ENCODE peak calls at places on chromosomes 16 and 17, in five cellular contexts. One of them, this sample, is unnamed.

GRCh38 chr16:56512025-56512424 is 7.8 kb downstream of the BBS2 start:
- DNase-seq in heart left ventricle: no peak
- DNase-seq in A549: no peak
- DNase-seq in uterus: no peak
- DNase-seq in esophagus squamous epithelium: no peak
- DNase-seq in this sample: no peak

GRCh38 chr17:28008526-28008925 is 34.0 kb upstream of the NLK start:
- DNase-seq in esophagus squamous epithelium: no peak
- DNase-seq in heart left ventricle: peak; percentile 25
- DNase-seq in uterus: no peak
- DNase-seq in A549: peak; percentile 21
- DNase-seq in this sample: no peak

GRCh38 chr16:69465083-69465721 is 40.8 kb downstream of the CYB5B start:
- DNase-seq in heart left ventricle: no peak
- DNase-seq in esophagus squamous epithelium: no peak
- DNase-seq in A549: no peak
- DNase-seq in uterus: no peak
- DNase-seq in this sample: no peak

GRCh38 chr16:54421220-54421619 is 134.6 kb upstream of the IRX3 start:
- DNase-seq in A549: no peak
- DNase-seq in esophagus squamous epithelium: no peak
- DNase-seq in heart left ventricle: no peak
- DNase-seq in uterus: no peak
- DNase-seq in this sample: no peak

GRCh38 chr16:3589441-3589921 is 12.3 kb upstream of the NLRC3 start:
- DNase-seq in A549: no peak
- DNase-seq in esophagus squamous epithelium: no peak
- DNase-seq in heart left ventricle: no peak
- DNase-seq in uterus: no peak
- DNase-seq in this sample: no peak

GRCh38 chr17:38707678-38708351 is 2.7 kb downstream of the MLLT6 start:
- DNase-seq in esophagus squamous epithelium: no peak
- DNase-seq in A549: no peak
- DNase-seq in uterus: no peak
- DNase-seq in heart left ventricle: no peak
- DNase-seq in this sample: no peak

GRCh38 chr16:53080345-53081031 is 25.7 kb downstream of the CHD9 start:
- DNase-seq in A549: peak; percentile 89
- DNase-seq in uterus: peak; percentile 75
- DNase-seq in heart left ventricle: peak; percentile 77
- DNase-seq in esophagus squamous epithelium: no peak
- DNase-seq in this sample: no peak

GRCh38 chr16:49575352-49576172 is 202.0 kb downstream of the C16orf78 start:
- DNase-seq in A549: no peak
- DNase-seq in heart left ventricle: peak; percentile 50
- DNase-seq in esophagus squamous epithelium: peak; percentile 17
- DNase-seq in uterus: no peak
- DNase-seq in this sample: no peak

GRCh38 chr17:38871247-38871991 is 1.6 kb downstream of the LASP1 start:
- DNase-seq in A549: peak; percentile 92
- DNase-seq in esophagus squamous epithelium: no peak
- DNase-seq in heart left ventricle: peak; percentile 58
- DNase-seq in uterus: peak; percentile 79
- DNase-seq in this sample: no peak

GRCh38 chr16:89917773-89918452 is 749 bp upstream of the MC1R start:
- DNase-seq in uterus: peak; percentile 56
- DNase-seq in A549: peak; percentile 76
- DNase-seq in heart left ventricle: peak; percentile 74
- DNase-seq in esophagus squamous epithelium: no peak
- DNase-seq in this sample: no peak

GRCh38 chr16:58306327-58306726 is 11.5 kb upstream of the PRSS54 start:
- DNase-seq in A549: no peak
- DNase-seq in heart left ventricle: no peak
- DNase-seq in uterus: no peak
- DNase-seq in esophagus squamous epithelium: no peak
- DNase-seq in this sample: no peak

GRCh38 chr17:66903781-66904180 is 60.7 kb upstream of the CACNG4 start:
- DNase-seq in uterus: no peak
- DNase-seq in A549: no peak
- DNase-seq in heart left ventricle: no peak
- DNase-seq in esophagus squamous epithelium: no peak
- DNase-seq in this sample: no peak

GRCh38 chr17:64694207-64694606 is 32.1 kb upstream of the SMURF2 start:
- DNase-seq in esophagus squamous epithelium: no peak
- DNase-seq in heart left ventricle: peak; percentile 80
- DNase-seq in A549: peak; percentile 66
- DNase-seq in uterus: peak; percentile 57
- DNase-seq in this sample: peak; percentile 69

GRCh38 chr17:60165223-60165622 is 15.4 kb downstream of the CA4 start:
- DNase-seq in esophagus squamous epithelium: no peak
- DNase-seq in heart left ventricle: no peak
- DNase-seq in A549: peak; percentile 2
- DNase-seq in uterus: no peak
- DNase-seq in this sample: no peak

GRCh38 chr17:83192161-83192788 is 112.9 kb downstream of the METRNL start:
- DNase-seq in esophagus squamous epithelium: no peak
- DNase-seq in uterus: peak; percentile 11
- DNase-seq in A549: no peak
- DNase-seq in heart left ventricle: peak; percentile 4
- DNase-seq in this sample: peak; percentile 77

GRCh38 chr17:79691931-79692330 is 38.8 kb upstream of the ENPP7 start:
- DNase-seq in esophagus squamous epithelium: no peak
- DNase-seq in uterus: peak; percentile 57
- DNase-seq in heart left ventricle: no peak
- DNase-seq in A549: no peak
- DNase-seq in this sample: no peak

GRCh38 chr17:4008496-4009163 is 44.4 kb upstream of the ATP2A3 start:
- DNase-seq in A549: no peak
- DNase-seq in uterus: no peak
- DNase-seq in heart left ventricle: no peak
- DNase-seq in esophagus squamous epithelium: no peak
- DNase-seq in this sample: no peak

GRCh38 chr16:28042856-28043255 is 20.7 kb downstream of the GSG1L start:
- DNase-seq in esophagus squamous epithelium: no peak
- DNase-seq in A549: no peak
- DNase-seq in uterus: no peak
- DNase-seq in heart left ventricle: no peak
- DNase-seq in this sample: no peak

GRCh38 chr17:181213-182163 is at the start of gene DOC2B:
- DNase-seq in uterus: no peak
- DNase-seq in heart left ventricle: peak; percentile 52
- DNase-seq in A549: peak; percentile 80
- DNase-seq in esophagus squamous epithelium: no peak
- DNase-seq in this sample: no peak

GRCh38 chr17:20223808-20224328 is 214.7 kb downstream of the SPECC1 start:
- DNase-seq in uterus: no peak
- DNase-seq in heart left ventricle: no peak
- DNase-seq in esophagus squamous epithelium: no peak
- DNase-seq in A549: no peak
- DNase-seq in this sample: no peak

GRCh38 chr17:78416791-78417530 is 38.5 kb downstream of the PGS1 start:
- DNase-seq in uterus: peak; percentile 38
- DNase-seq in esophagus squamous epithelium: no peak
- DNase-seq in heart left ventricle: peak; percentile 62
- DNase-seq in A549: no peak
- DNase-seq in this sample: no peak

GRCh38 chr17:67056746-67057490 is 12.6 kb downstream of the CACNG1 start:
- DNase-seq in uterus: no peak
- DNase-seq in A549: no peak
- DNase-seq in esophagus squamous epithelium: no peak
- DNase-seq in heart left ventricle: no peak
- DNase-seq in this sample: peak; percentile 87

GRCh38 chr17:53093386-53093785 is 729.3 kb upstream of the KIF2B start:
- DNase-seq in esophagus squamous epithelium: no peak
- DNase-seq in heart left ventricle: no peak
- DNase-seq in uterus: no peak
- DNase-seq in A549: no peak
- DNase-seq in this sample: no peak

GRCh38 chr17:32933881-32934280 is 5.9 kb downstream of the TMEM98 start:
- DNase-seq in esophagus squamous epithelium: no peak
- DNase-seq in heart left ventricle: no peak
- DNase-seq in uterus: no peak
- DNase-seq in A549: no peak
- DNase-seq in this sample: no peak

GRCh38 chr17:31527606-31528005 is 136.1 kb downstream of the RAB11FIP4 start:
- DNase-seq in esophagus squamous epithelium: no peak
- DNase-seq in uterus: no peak
- DNase-seq in heart left ventricle: no peak
- DNase-seq in A549: no peak
- DNase-seq in this sample: no peak

GRCh38 chr17:37824534-37825485 is 80.0 kb upstream of the HNF1B start:
- DNase-seq in uterus: no peak
- DNase-seq in A549: peak; percentile 95
- DNase-seq in heart left ventricle: no peak
- DNase-seq in esophagus squamous epithelium: no peak
- DNase-seq in this sample: no peak

DNA sequence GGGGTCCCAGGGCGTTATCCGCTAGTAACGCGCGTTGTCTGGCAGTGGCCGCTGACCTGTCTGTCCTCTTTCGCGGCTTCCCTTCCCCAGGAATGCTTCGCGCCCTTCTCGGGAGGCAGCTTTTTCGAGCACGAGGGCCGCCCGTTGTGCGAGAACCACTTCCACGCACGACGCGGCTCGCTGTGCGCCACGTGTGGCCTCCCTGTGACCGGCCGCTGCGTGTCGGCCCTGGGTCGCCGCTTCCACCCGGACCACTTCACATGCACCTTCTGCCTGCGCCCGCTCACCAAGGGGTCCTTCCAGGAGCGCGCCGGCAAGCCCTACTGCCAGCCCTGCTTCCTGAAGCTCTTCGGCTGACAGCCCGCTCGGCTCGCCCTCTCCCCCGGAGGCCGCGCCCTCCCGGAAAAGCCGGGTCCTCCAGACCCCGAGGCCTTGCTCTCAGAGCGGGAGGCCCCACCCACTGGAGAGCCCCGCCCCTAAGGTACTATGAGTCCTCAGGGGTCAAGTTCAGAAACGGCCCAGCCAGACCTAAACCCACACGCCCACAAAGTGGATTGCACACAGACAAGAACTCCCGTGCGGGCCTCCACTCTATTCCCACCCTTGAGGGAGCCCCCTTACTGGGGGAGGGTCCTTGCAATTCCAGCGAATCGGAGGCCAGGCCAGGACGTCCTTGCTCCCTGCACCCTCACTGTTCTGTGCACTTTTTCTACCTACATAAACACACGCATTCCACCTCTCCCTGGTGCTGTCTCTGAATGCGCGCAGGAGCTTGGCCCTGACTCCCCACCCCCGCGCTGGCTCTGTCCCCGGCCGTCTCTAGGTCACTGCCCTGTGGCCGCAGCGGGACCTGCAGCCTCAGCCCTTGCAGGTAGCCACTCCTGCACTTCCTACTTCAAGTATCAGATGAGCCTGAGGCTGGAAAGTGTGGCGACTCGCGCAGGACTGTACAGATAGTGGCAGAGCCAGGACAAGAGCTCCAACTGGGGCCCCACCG is 5.4 kb upstream of the SLC5A2 start:
- DNase-seq in heart left ventricle: no peak
- DNase-seq in A549: no peak
- DNase-seq in esophagus squamous epithelium: no peak
- DNase-seq in uterus: no peak
- DNase-seq in this sample: no peak
- TF ChIP-seq POLR2A in heart left ventricle: no peak
- TF ChIP-seq POLR2A in A549: no peak
- TF ChIP-seq POLR2A in esophagus squamous epithelium: no peak
- TF ChIP-seq POLR2A in uterus: no peak
- TF ChIP-seq POLR2A in this sample: no peak

DNA sequence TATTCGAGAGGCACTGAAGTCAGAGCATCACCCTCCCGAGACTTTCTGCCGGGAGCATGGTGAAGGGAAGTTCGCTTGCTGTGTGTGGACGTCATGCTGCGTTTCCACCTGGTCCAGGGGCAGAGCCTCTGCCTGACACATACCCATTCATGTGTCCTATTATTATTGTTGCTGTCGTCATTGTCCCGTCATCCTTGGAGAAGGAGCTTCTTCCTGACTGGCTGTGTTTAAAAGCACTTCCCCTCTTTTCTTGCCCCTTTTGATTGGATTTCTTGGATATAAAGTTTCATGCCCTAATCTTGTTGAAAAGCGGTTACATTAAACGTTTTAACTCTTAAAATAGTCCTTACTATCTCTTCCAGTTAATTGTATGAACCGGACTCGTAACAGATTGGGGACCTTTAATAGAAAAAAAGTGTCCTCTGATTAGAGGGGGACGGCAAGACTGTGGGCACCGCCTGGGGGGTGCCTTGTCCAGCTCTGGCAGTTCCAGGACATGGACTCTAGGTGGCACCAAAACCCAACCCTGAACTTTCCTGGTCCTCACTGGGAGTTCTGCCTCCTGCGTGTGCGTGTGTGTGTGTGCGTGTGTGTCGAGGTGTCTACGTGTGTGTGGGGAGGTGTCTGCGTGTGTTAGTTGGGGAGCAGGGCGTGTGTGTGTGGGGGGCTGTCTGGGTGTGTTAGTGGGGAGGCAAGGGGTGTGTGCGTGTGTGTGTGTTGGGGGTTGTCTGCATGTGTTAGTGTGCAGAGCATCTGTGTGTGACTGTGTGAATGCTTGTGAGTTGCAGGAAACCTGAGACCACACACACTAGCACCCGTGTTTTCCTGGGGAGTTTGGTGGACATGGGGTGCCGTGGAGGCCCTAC is 133.3 kb upstream of the CIBAR2 start:
- DNase-seq in heart left ventricle: peak; percentile 59
- DNase-seq in esophagus squamous epithelium: no peak
- DNase-seq in A549: peak; percentile 69
- DNase-seq in uterus: peak; percentile 74
- DNase-seq in this sample: peak; percentile 15
- TF ChIP-seq CTCF in heart left ventricle: peak; percentile 88
- TF ChIP-seq CTCF in esophagus squamous epithelium: peak; percentile 52
- TF ChIP-seq CTCF in A549: peak; percentile 73
- TF ChIP-seq CTCF in uterus: peak; percentile 92
- TF ChIP-seq CTCF in this sample: peak; percentile 61

GRCh38 chr17:30376621-30377452 is 1.9 kb upstream of the CPD start:
- DNase-seq in uterus: no peak
- DNase-seq in heart left ventricle: peak; percentile 47
- DNase-seq in esophagus squamous epithelium: no peak
- DNase-seq in A549: no peak
- DNase-seq in this sample: no peak

GRCh38 chr17:30378191-30378796 is 433 bp upstream of the CPD start:
- DNase-seq in heart left ventricle: peak; percentile 27
- DNase-seq in uterus: no peak
- DNase-seq in esophagus squamous epithelium: no peak
- DNase-seq in A549: no peak
- DNase-seq in this sample: peak; percentile 18

GRCh38 chr17:30372755-30373154 is 6.0 kb upstream of the CPD start:
- DNase-seq in uterus: no peak
- DNase-seq in A549: peak; percentile 65
- DNase-seq in heart left ventricle: no peak
- DNase-seq in esophagus squamous epithelium: no peak
- DNase-seq in this sample: no peak

GRCh38 chr17:30377574-30377973 is 1.2 kb upstream of the CPD start:
- DNase-seq in uterus: no peak
- DNase-seq in esophagus squamous epithelium: no peak
- DNase-seq in A549: no peak
- DNase-seq in heart left ventricle: no peak
- DNase-seq in this sample: no peak

GRCh38 chr17:30375661-30376060 is 3.1 kb upstream of the CPD start:
- DNase-seq in heart left ventricle: no peak
- DNase-seq in uterus: no peak
- DNase-seq in esophagus squamous epithelium: no peak
- DNase-seq in A549: no peak
- DNase-seq in this sample: no peak
- H3K27ac ChIP-seq in heart left ventricle: no peak overlapping the region
- H3K27ac ChIP-seq in uterus: no peak overlapping the region
- H3K27ac ChIP-seq in esophagus squamous epithelium: no peak overlapping the region
- H3K27ac ChIP-seq in A549: no peak overlapping the region
- H3K27ac ChIP-seq in this sample: no peak overlapping the region

GRCh38 chr16:75248536-75249380 is 2.7 kb downstream of the BCAR1 start:
- DNase-seq in esophagus squamous epithelium: no peak
- DNase-seq in A549: no peak
- DNase-seq in heart left ventricle: no peak
- DNase-seq in uterus: no peak
- DNase-seq in this sample: no peak
- TF ChIP-seq POLR2A in esophagus squamous epithelium: no peak
- TF ChIP-seq POLR2A in A549: no peak
- TF ChIP-seq POLR2A in heart left ventricle: no peak
- TF ChIP-seq POLR2A in uterus: no peak
- TF ChIP-seq POLR2A in this sample: no peak

This sample was measured in gastrocnemius medialis.